ENCODE peak calls at places on chromosomes 5 and 9, in ten cellular contexts. T, D, P, Q, S, G, K, H, R and N are unnamed samples. For H3K4me1, the result is how much of the 10 kb centered on the place peaks cover.

GRCh38 chr5:27472875-27473274 is 434.5 kb upstream of the CDH9 start:
- DNase-seq in Q (peak), G (no peak), T (no peak), K (peak), H (no peak), S (no peak), R (no peak), P (peak), D (peak), N (no peak)

GRCh38 chr9:130143974-130144373 is 28.2 kb upstream of the NCS1 start:
- DNase-seq in S (peak), Q (no peak), T (no peak), R (no peak), K (peak), P (no peak), D (no peak), H (peak), G (no peak), N (no peak)

GRCh38 chr5:134029156-134029555 is 24.4 kb upstream of the VDAC1 start:
- DNase-seq in D (no peak), Q (peak), G (no peak), K (no peak), P (no peak), S (no peak), R (no peak), T (no peak), H (no peak), N (peak)

GRCh38 chr5:115377468-115378217 is 81.2 kb upstream of the CCDC112 start:
- DNase-seq in G (no peak), S (no peak), R (no peak), H (no peak), P (no peak), K (no peak), T (peak), Q (no peak), D (no peak), N (peak)

GRCh38 chr5:160369990-160370712 is at the start of gene C1QTNF2:
- DNase-seq in S (peak), P (no peak), G (peak), D (peak), K (peak), Q (peak), H (peak), T (peak), R (peak), N (peak)

GRCh38 chr9:880725-881124 is 39.2 kb downstream of the DMRT1 start:
- DNase-seq in P (no peak), D (no peak), S (no peak), H (no peak), T (no peak), Q (no peak), G (no peak), K (no peak), R (no peak), N (no peak)

GRCh38 chr9:99336531-99336930 is 114.4 kb downstream of the SEC61B start:
- DNase-seq in Q (no peak), K (no peak), H (no peak), R (no peak), T (no peak), S (no peak), P (no peak), G (no peak), D (no peak), N (no peak)

GRCh38 chr5:103216137-103216536 is 42.4 kb upstream of the MACIR start:
- DNase-seq in T (peak), R (no peak), K (no peak), Q (no peak), H (no peak), G (no peak), D (peak), P (no peak), S (no peak), N (no peak)

GRCh38 chr9:72983512-72984021 is 30.7 kb upstream of the ALDH1A1 start:
- DNase-seq in G (no peak), P (peak), K (no peak), R (no peak), D (peak), T (no peak), Q (peak), H (no peak), S (no peak), N (peak)

GRCh38 chr9:37281541-37281940 is 141.0 kb upstream of the GRHPR start:
- DNase-seq in D (no peak), T (no peak), K (no peak), G (no peak), H (no peak), Q (no peak), S (no peak), P (no peak), R (no peak), N (no peak)

GRCh38 chr9:110282023-110282766 is 25.9 kb upstream of the TXN start:
- DNase-seq in T (no peak), D (no peak), P (peak), R (no peak), K (no peak), H (no peak), S (no peak), Q (no peak), G (no peak), N (peak)

GRCh38 chr5:88676637-88677481 is 206.1 kb downstream of the MEF2C start:
- DNase-seq in P (no peak), Q (no peak), H (no peak), T (no peak), S (no peak), D (no peak), R (no peak), G (no peak), K (no peak), N (no peak)

GRCh38 chr9:129126789-129127618 is 15.8 kb downstream of the PTPA start:
- DNase-seq in H (no peak), S (no peak), G (no peak), D (peak), T (peak), R (no peak), K (peak), Q (no peak), P (no peak), N (no peak)

GRCh38 chr5:4027335-4027734 is 431.7 kb downstream of the IRX1 start:
- DNase-seq in H (no peak), T (peak), P (no peak), Q (no peak), D (no peak), G (no peak), R (no peak), S (no peak), K (no peak), N (no peak)

GRCh38 chr9:121734465-121734864 is 83.0 kb downstream of the DAB2IP start:
- DNase-seq in S (no peak), T (no peak), G (no peak), D (no peak), H (no peak), K (no peak), R (no peak), Q (no peak), P (no peak), N (no peak)

GRCh38 chr5:65142511-65143011 is 339.2 kb downstream of the ADAMTS6 start:
- DNase-seq in S (no peak), D (peak), R (no peak), G (no peak), T (peak), P (no peak), H (no peak), K (peak), Q (no peak), N (no peak)

GRCh38 chr9:278651-279050 is 64.0 kb downstream of the DOCK8 start:
- DNase-seq in Q (no peak), P (no peak), K (no peak), H (peak), R (no peak), D (no peak), T (no peak), S (no peak), G (no peak), N (peak)

GRCh38 chr5:123545506-123545905 is 33.5 kb downstream of the CSNK1G3 start:
- DNase-seq in G (no peak), Q (peak), R (no peak), T (peak), P (no peak), D (peak), H (peak), K (peak), S (no peak), N (peak)

GRCh38 chr5:139908749-139909148 is 113.1 kb downstream of the PSD2 start:
- DNase-seq in P (no peak), D (no peak), K (no peak), S (no peak), G (no peak), Q (no peak), H (no peak), R (no peak), T (no peak), N (no peak)

GRCh38 chr9:135479469-135480052 is at the start of gene PPP1R26:
- DNase-seq in T (no peak), H (peak), Q (no peak), K (peak), R (no peak), D (no peak), P (no peak), G (no peak), S (peak), N (peak)

GRCh38 chr5:58439094-58439644 is 20.7 kb downstream of the PLK2 start:
- DNase-seq in Q (no peak), K (peak), R (no peak), D (no peak), T (no peak), S (no peak), P (no peak), G (no peak), H (no peak), N (no peak)

GRCh38 chr5:150780816-150781221 is 2.3 kb downstream of the SMIM3 start:
- DNase-seq in Q (no peak), G (no peak), D (no peak), P (no peak), H (peak), T (no peak), S (no peak), R (no peak), K (no peak), N (peak)

GRCh38 chr5:83151821-83152220 is 74.5 kb downstream of the XRCC4 start:
- DNase-seq in D (no peak), P (no peak), S (no peak), T (no peak), G (no peak), K (no peak), Q (no peak), R (no peak), H (no peak), N (no peak)

GRCh38 chr9:126222363-126222834 is 104.2 kb upstream of the MVB12B start:
- DNase-seq in D (no peak), S (no peak), G (no peak), Q (no peak), T (no peak), K (no peak), H (no peak), P (no peak), R (no peak), N (no peak)

GRCh38 chr5:103674739-103675138 is 112.2 kb upstream of the NUDT12 start:
- DNase-seq in S (no peak), D (no peak), Q (no peak), K (no peak), T (no peak), G (no peak), H (no peak), P (no peak), R (no peak), N (no peak)

GRCh38 chr5:53478411-53479044 is 1.9 kb upstream of the FST start:
- DNase-seq in T (peak), Q (peak), S (peak), D (peak), K (peak), R (no peak), P (peak), G (peak), H (peak), N (peak)

GRCh38 chr5:177064500-177065277 is 22.0 kb upstream of the FGFR4 start:
- DNase-seq in G (no peak), S (no peak), H (no peak), Q (no peak), P (no peak), D (no peak), R (no peak), K (no peak), T (peak), N (no peak)

GRCh38 chr5:132065351-132065937 is 5.0 kb downstream of the IL3 start:
- DNase-seq in K (peak), Q (peak), H (peak), D (peak), P (peak), R (no peak), T (peak), S (peak), G (peak), N (peak)

GRCh38 chr9:30301271-30301963 is 2083.0 kb upstream of the ACO1 start:
- DNase-seq in P (no peak), G (no peak), T (no peak), H (no peak), K (no peak), Q (no peak), S (no peak), D (peak), R (no peak), N (no peak)

GRCh38 chr9:27880135-27880534 is 306.9 kb upstream of the C9orf72 start:
- DNase-seq in D (no peak), T (no peak), R (no peak), K (no peak), Q (no peak), H (no peak), P (no peak), S (no peak), G (no peak), N (no peak)

GRCh38 chr9:89902450-89902849 is 297.6 kb downstream of the GADD45G start:
- DNase-seq in Q (no peak), P (no peak), S (no peak), G (no peak), R (peak), K (no peak), T (no peak), H (no peak), D (no peak), N (no peak)

GRCh38 chr5:7856855-7857254 is 5.9 kb upstream of the CFAP90 start:
- DNase-seq in H (peak), S (no peak), G (no peak), Q (no peak), R (no peak), D (peak), K (peak), T (peak), P (peak), N (peak)

GRCh38 chr5:166648736-166649135 is 1642.7 kb upstream of the WWC1 start:
- DNase-seq in P (no peak), T (no peak), Q (no peak), H (no peak), R (no peak), K (no peak), G (no peak), S (no peak), D (no peak), N (no peak)

GRCh38 chr5:36692791-36693763 is 86.7 kb downstream of the SLC1A3 start:
- DNase-seq in H (peak), K (peak), R (peak), T (peak), P (peak), G (peak), D (peak), S (peak), Q (peak), N (peak)

GRCh38 chr9:79360387-79361347 is 211.1 kb upstream of the TLE4 start:
- DNase-seq in T (peak), D (peak), H (no peak), Q (no peak), G (no peak), S (no peak), R (no peak), K (no peak), P (no peak), N (no peak)

GRCh38 chr5:57777174-57777581 is 294.6 kb upstream of the ACTBL2 start:
- DNase-seq in D (peak), S (no peak), H (no peak), R (no peak), P (no peak), K (no peak), Q (no peak), G (no peak), T (no peak), N (no peak)

GRCh38 chr5:96026334-96027065 is 64.8 kb upstream of the ELL2 start:
- DNase-seq in G (no peak), K (no peak), T (no peak), D (no peak), H (no peak), P (no peak), S (no peak), Q (no peak), R (no peak), N (no peak)
- H3K4me1 ChIP-seq in G (under half), K (under half), T (under half), D (under half), H (under half), P (under half), S (under half), Q (under half), R (under half), N (under half)

GRCh38 chr9:111475195-111475594 is 9.0 kb downstream of the ECPAS start:
- DNase-seq in Q (no peak), H (no peak), G (no peak), K (no peak), D (no peak), R (no peak), S (no peak), T (no peak), P (no peak), N (no peak)
- H3K4me1 ChIP-seq in Q (under half), H (under half), G (under half), K (under half), D (under half), R (under half), S (half or more), T (under half), P (under half), N (under half)

DNA sequence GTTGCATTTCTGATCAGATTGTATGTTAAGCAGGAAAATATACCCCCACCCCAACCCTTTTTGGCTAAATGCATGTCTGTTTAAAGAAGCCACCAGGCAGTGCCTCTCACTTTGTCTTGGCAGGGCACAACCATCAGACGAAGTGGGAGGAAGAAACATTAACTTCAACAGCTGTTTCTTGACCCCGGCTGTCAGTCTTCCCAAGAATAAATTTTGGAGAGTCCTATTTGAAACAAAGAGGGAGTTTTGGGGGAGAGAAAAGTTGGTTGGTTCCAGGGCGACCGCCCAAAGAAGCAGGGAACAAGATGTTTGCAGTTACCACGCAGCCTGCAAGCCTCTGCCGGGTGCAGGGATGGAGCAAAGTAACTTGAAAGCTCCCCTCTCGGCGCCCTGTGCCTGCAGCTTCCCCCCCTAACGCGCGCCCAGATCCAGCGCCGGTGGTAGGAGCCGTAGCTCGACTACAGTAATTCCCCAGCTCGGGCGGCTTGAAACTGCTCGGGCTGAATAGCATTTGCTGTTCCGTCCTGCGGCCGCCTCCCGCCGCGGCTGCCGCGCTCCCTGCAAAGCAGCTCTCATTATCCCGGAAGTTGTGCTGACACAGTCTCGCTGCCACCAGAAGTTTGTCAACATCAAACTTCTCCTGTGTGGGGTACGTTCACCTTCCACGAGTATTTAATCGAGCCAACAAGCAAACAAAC is 100.7 kb upstream of the SSBP2 start:
- DNase-seq in K (peak), P (peak), G (peak), D (peak), S (peak), T (peak), H (peak), Q (peak), R (peak), N (peak)
- H3K4me1 ChIP-seq in K (half or more), P (under half), G (under half), D (under half), S (half or more), T (under half), H (under half), Q (under half), R (half or more), N (under half)

GRCh38 chr5:17257705-17258273 is 40.4 kb downstream of the BASP1 start:
- DNase-seq in R (no peak), S (no peak), T (peak), H (no peak), G (no peak), K (peak), D (no peak), P (no peak), Q (no peak), N (no peak)

GRCh38 chr5:17256839-17257238 is 39.4 kb downstream of the BASP1 start:
- DNase-seq in P (no peak), R (no peak), G (no peak), H (no peak), S (no peak), D (no peak), K (no peak), T (no peak), Q (no peak), N (no peak)

GRCh38 chr5:17258429-17258828 is 41.0 kb downstream of the BASP1 start:
- DNase-seq in T (no peak), D (no peak), Q (no peak), H (no peak), S (no peak), K (no peak), P (no peak), R (no peak), G (no peak), N (no peak)

GRCh38 chr5:17261075-17261474 is 43.6 kb downstream of the BASP1 start:
- DNase-seq in D (no peak), T (no peak), P (no peak), R (no peak), K (no peak), H (no peak), S (no peak), Q (no peak), G (no peak), N (no peak)

GRCh38 chr5:17260549-17260948 is 43.1 kb downstream of the BASP1 start:
- DNase-seq in S (no peak), D (no peak), K (no peak), R (no peak), H (no peak), T (no peak), Q (no peak), G (no peak), P (no peak), N (no peak)
- H3K4me1 ChIP-seq in S (under half), D (under half), K (under half), R (under half), H (under half), T (under half), Q (half or more), G (under half), P (under half), N (under half)

GRCh38 chr9:92721548-92721947 is 43.1 kb downstream of the BICD2 start:
- DNase-seq in H (no peak), P (no peak), R (no peak), Q (no peak), K (no peak), G (peak), D (no peak), S (no peak), T (no peak), N (no peak)
- H3K4me1 ChIP-seq in H (under half), P (under half), R (half or more), Q (under half), K (under half), G (under half), D (under half), S (under half), T (under half), N (under half)

GRCh38 chr5:158979290-158979689 is 120.4 kb downstream of the EBF1 start:
- DNase-seq in D (no peak), G (no peak), K (no peak), H (no peak), R (no peak), T (no peak), P (no peak), S (no peak), Q (no peak), N (no peak)
- H3K4me1 ChIP-seq in D (under half), G (under half), K (under half), H (under half), R (under half), T (under half), P (under half), S (half or more), Q (half or more), N (under half)

GRCh38 chr5:136016945-136017530 is 11.8 kb upstream of the TGFBI start:
- DNase-seq in T (peak), P (no peak), K (no peak), G (peak), Q (peak), R (no peak), H (no peak), D (no peak), S (no peak), N (no peak)
- H3K4me1 ChIP-seq in T (under half), P (under half), K (under half), G (under half), Q (half or more), R (half or more), H (under half), D (under half), S (under half), N (under half)